ENCODE peak calls at places on chromosomes 16 and 17, in seven cellular contexts. B is NCI-H774; N is aorta; S is mesothelial cell of epicardium; P is stimulated activated naive CD4-positive, alpha-beta T cell; O is D721Med; T is stimulated activated CD4-positive, alpha-beta T cell treated with anti-CD3 and anti-CD28 coated beads, TNF-alpha, amount 100 ng/mL, for 24 hours. Z is an unnamed sample.

GRCh38 chr16:84988328-84989080 is 22.8 kb downstream of the ZDHHC7 start:
- DNase-seq in B (no peak), N (no peak), S (no peak), P (no peak), O (no peak), T (no peak), Z (no peak)

GRCh38 chr16:1181715-1182671 is 29.1 kb downstream of the CACNA1H start:
- DNase-seq in B (no peak), N (peak; percentile 95), S (no peak), P (no peak), O (no peak), T (no peak), Z (no peak)

GRCh38 chr17:46136820-46137219 is 56.4 kb downstream of the KANSL1 start:
- DNase-seq in B (no peak), N (no peak), S (no peak), P (no peak), O (no peak), T (no peak), Z (no peak)

GRCh38 chr17:76848670-76849069 is 19.5 kb upstream of the MGAT5B start:
- DNase-seq in B (no peak), N (no peak), S (no peak), P (no peak), O (no peak), T (no peak), Z (no peak)

GRCh38 chr17:66403846-66404597 is 101.6 kb downstream of the PRKCA start:
- DNase-seq in B (no peak), N (no peak), S (no peak), P (no peak), O (no peak), T (no peak), Z (no peak)

GRCh38 chr16:59324462-59324861 is 590.3 kb upstream of the GOT2 start:
- DNase-seq in B (no peak), N (no peak), S (no peak), P (no peak), O (no peak), T (no peak), Z (no peak)

GRCh38 chr17:5513610-5514009 is 27.2 kb downstream of the MIS12 start:
- DNase-seq in B (no peak), N (no peak), S (no peak), P (no peak), O (no peak), T (no peak), Z (no peak)

GRCh38 chr16:22189473-22190168 is 16.5 kb upstream of the EEF2K start:
- DNase-seq in B (no peak), N (peak; percentile 80), S (peak; percentile 46), P (peak; percentile 93), O (no peak), T (peak; percentile 76), Z (no peak)

GRCh38 chr17:47862621-47863440 is 11.9 kb upstream of the SP6 start:
- DNase-seq in B (no peak), N (no peak), S (no peak), P (no peak), O (no peak), T (no peak), Z (no peak)

GRCh38 chr17:57662644-57663308 is 82.3 kb downstream of the CCDC182 start:
- DNase-seq in B (peak; percentile 96), N (peak; percentile 99), S (peak; percentile 95), P (no peak), O (peak; percentile 63), T (no peak), Z (peak; percentile 76)

GRCh38 chr16:63457869-63458268 is 1421.6 kb upstream of the CDH8 start:
- DNase-seq in B (no peak), N (no peak), S (no peak), P (no peak), O (no peak), T (no peak), Z (no peak)

GRCh38 chr17:46842835-46843234 is 8.5 kb upstream of the WNT9B start:
- DNase-seq in B (no peak), N (no peak), S (no peak), P (no peak), O (no peak), T (no peak), Z (no peak)

GRCh38 chr17:63847525-63848249 is 5.2 kb upstream of the SMARCD2 start:
- DNase-seq in B (no peak), N (no peak), S (no peak), P (no peak), O (no peak), T (no peak), Z (no peak)

GRCh38 chr17:77619851-77620250 is 338.7 kb upstream of the TNRC6C start:
- DNase-seq in B (no peak), N (no peak), S (no peak), P (no peak), O (no peak), T (no peak), Z (no peak)

GRCh38 chr16:86925067-86925791 is 346.9 kb downstream of the FOXL1 start:
- DNase-seq in B (no peak), N (peak; percentile 70), S (peak; percentile 64), P (no peak), O (no peak), T (no peak), Z (no peak)